ENCODE peak calls at places on chromosomes 7 and 10, in nine cellular contexts. K, I, X, J, B, O, T, C and P are unnamed samples. For H3K36me3, the result is how much of the 10 kb centered on the place peaks cover.

GRCh38 chr7:112986256-112987031 is 100.2 kb downstream of the GPR85 start:
- DNase-seq in C (no peak), K (no peak), X (peak), B (no peak), I (peak), T (peak), O (no peak), J (no peak), P (no peak)

GRCh38 chr10:117543245-117543998 is 876 bp downstream of the EMX2 start:
- DNase-seq in X (peak), T (no peak), B (peak), C (no peak), O (no peak), K (peak), I (peak), J (no peak), P (no peak)

GRCh38 chr10:91077549-91078017 is 142.9 kb upstream of the PCGF5 start:
- DNase-seq in J (peak), X (peak), C (peak), T (peak), K (peak), I (peak), O (peak), B (peak), P (peak)

GRCh38 chr10:71582019-71582418 is 137.6 kb downstream of the C10orf105 start:
- DNase-seq in X (peak), C (no peak), K (no peak), J (peak), B (no peak), O (no peak), I (peak), T (peak), P (no peak)

GRCh38 chr7:995571-995970 is 12.6 kb downstream of the CYP2W1 start:
- DNase-seq in C (no peak), X (no peak), J (no peak), O (no peak), T (no peak), B (no peak), I (no peak), K (no peak), P (no peak)

GRCh38 chr10:70324341-70324861 is 40.6 kb upstream of the NPFFR1 start:
- DNase-seq in J (no peak), O (no peak), B (peak), C (no peak), I (no peak), X (no peak), T (no peak), K (no peak), P (no peak)

GRCh38 chr7:117323585-117323876 is 673 bp upstream of the WNT2 start:
- DNase-seq in O (no peak), I (peak), B (no peak), K (no peak), T (no peak), X (peak), C (no peak), J (peak), P (no peak)

GRCh38 chr10:110151871-110152270 is 55.5 kb upstream of the MXI1 start:
- DNase-seq in B (no peak), C (no peak), J (no peak), X (no peak), I (no peak), O (no peak), K (no peak), T (no peak), P (no peak)

GRCh38 chr7:91566333-91566732 is 302.1 kb downstream of the FZD1 start:
- DNase-seq in O (no peak), C (no peak), K (peak), J (no peak), I (no peak), B (no peak), T (no peak), X (no peak), P (no peak)

DNA sequence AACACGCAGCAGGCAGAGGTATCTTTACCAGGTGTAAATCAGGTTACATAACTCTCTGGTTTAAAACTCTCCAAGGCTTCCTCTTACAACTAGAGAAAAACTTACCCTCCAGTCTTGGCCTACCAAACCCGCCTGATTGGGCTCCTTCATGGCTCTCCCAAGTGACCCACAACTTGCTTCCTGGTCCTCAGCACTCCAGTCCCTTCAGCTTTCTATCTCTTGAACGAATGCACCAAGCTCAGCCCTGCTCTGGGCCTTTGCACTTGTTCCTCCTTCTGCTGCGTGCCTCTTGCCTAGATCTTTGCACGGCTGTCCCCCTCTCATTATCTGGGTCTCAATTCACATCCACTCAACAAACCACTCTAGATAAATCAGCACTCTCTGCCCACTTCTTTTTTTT is 32.7 kb upstream of the DLD start:
- DNase-seq in K (no peak), O (no peak), T (no peak), X (no peak), J (no peak), B (no peak), I (no peak), C (no peak), P (no peak)
- TF ChIP-seq CTCF in K (no peak), O (no peak), T (no peak), X (no peak), J (no peak), B (no peak), I (no peak), C (no peak), P (no peak)

GRCh38 chr7:127665922-127666321 is 13.9 kb downstream of the SND1 start:
- DNase-seq in T (no peak), K (no peak), X (no peak), C (no peak), J (no peak), I (no peak), O (no peak), B (no peak), P (no peak)
- H3K4me3 ChIP-seq in T (no peak), K (no peak), X (no peak), C (no peak), J (no peak), I (no peak), O (no peak), B (no peak), P (no peak)

GRCh38 chr7:99234185-99234584 is 26.3 kb upstream of the KPNA7 start:
- DNase-seq in I (no peak), K (no peak), B (no peak), T (no peak), O (no peak), J (no peak), X (no peak), C (no peak), P (no peak)

GRCh38 chr7:99238558-99239341 is 30.8 kb upstream of the KPNA7 start:
- DNase-seq in T (no peak), K (no peak), C (no peak), I (no peak), O (no peak), X (no peak), J (no peak), B (no peak), P (no peak)

GRCh38 chr7:99232082-99232770 is 24.3 kb upstream of the KPNA7 start:
- DNase-seq in K (no peak), O (no peak), J (no peak), X (no peak), I (no peak), C (no peak), B (no peak), T (no peak), P (no peak)

DNA sequence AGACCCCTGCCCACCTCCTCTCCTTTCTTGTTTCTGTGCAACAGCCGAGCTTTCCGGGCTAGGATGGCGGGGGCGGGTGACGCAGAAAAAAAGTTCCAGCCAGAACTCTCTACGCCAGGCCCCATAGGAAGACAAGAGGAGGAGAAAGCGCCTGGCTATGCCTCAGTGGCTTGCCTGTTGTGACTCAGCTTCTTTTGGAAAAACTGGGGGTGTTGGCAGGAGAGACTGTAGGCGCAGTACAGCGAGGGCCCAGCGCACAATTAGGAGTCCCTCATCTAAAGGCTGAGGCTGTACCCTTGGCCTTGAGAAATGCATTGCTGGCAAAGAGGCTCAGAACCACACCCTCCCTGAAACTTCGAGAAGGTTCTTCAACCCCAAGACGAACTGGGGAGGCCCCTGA is 28.0 kb upstream of the KPNA7 start:
- DNase-seq in O (no peak), T (no peak), K (no peak), J (no peak), B (no peak), C (no peak), I (no peak), X (no peak), P (no peak)
- H3K36me3 ChIP-seq in O (under half), T (under half), K (under half), J (under half), B (under half), C (under half), I (under half), X (under half), P (under half)

GRCh38 chr10:124153601-124153930 is 60.2 kb upstream of the CHST15 start:
- DNase-seq in B (no peak), O (no peak), J (no peak), K (no peak), I (no peak), T (no peak), X (no peak), C (no peak), P (no peak)

GRCh38 chr10:124150807-124151417 is 57.5 kb upstream of the CHST15 start:
- DNase-seq in B (peak), I (no peak), C (no peak), O (no peak), X (no peak), T (no peak), J (no peak), K (no peak), P (no peak)

GRCh38 chr10:124151466-124152095 is 58.2 kb upstream of the CHST15 start:
- DNase-seq in B (peak), T (no peak), I (no peak), X (no peak), K (no peak), C (no peak), O (no peak), J (no peak), P (no peak)

GRCh38 chr10:124152139-124152780 is 58.9 kb upstream of the CHST15 start:
- DNase-seq in I (peak), B (peak), C (peak), T (peak), J (no peak), X (peak), O (no peak), K (no peak), P (peak)

GRCh38 chr10:124152781-124153600 is 59.6 kb upstream of the CHST15 start:
- DNase-seq in O (peak), K (peak), B (peak), C (peak), X (peak), I (peak), T (peak), J (peak), P (peak)
- TF ChIP-seq CTCF in O (no peak), K (no peak), B (no peak), C (no peak), X (peak), I (no peak), T (no peak), J (no peak), P (no peak)

DNA sequence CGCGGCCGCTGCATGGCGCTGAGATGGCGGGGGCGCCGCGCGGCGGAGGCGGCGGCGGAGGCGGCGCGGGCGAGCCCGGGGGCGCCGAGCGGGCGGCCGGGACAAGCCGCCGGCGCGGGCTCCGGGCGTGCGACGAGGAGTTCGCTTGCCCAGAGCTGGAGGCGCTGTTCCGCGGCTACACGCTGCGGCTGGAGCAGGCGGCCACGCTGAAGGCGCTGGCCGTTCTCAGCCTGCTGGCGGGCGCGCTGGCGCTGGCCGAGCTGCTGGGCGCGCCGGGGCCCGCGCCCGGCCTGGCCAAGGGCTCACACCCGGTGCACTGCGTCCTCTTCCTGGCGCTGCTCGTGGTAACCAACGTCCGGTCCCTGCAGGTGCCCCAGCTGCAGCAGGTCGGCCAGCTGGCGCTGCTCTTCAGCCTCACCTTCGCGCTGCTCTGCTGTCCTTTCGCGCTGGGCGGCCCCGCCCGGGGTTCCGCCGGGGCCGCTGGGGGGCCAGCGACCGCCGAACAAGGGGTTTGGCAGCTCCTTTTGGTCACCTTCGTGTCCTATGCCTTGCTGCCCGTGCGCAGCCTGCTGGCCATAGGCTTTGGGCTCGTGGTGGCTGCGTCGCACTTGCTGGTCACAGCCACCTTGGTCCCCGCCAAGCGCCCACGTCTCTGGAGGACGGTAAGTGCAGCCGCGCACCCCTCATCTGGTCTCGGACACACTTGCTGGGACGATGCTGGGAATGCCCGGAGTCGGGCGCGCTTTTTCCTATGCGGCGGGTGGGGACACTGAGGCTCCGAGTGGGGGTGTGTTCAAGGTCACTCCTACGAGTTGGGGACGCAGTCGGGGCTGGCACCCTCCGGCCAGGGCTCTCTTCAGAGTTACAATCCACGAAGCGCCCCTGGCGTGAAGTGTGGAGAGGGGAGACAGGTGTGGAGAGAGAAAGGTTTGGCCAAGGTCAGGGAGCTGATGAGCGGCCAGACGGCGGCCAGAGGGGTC is 643 bp downstream of the ADCY1 start:
- DNase-seq in I (peak), K (peak), C (no peak), J (peak), O (peak), B (no peak), X (peak), T (peak), P (no peak)
- H3K4me3 ChIP-seq in I (peak), K (peak), C (peak), J (peak), O (peak), B (peak), X (peak), T (peak), P (peak)

DNA sequence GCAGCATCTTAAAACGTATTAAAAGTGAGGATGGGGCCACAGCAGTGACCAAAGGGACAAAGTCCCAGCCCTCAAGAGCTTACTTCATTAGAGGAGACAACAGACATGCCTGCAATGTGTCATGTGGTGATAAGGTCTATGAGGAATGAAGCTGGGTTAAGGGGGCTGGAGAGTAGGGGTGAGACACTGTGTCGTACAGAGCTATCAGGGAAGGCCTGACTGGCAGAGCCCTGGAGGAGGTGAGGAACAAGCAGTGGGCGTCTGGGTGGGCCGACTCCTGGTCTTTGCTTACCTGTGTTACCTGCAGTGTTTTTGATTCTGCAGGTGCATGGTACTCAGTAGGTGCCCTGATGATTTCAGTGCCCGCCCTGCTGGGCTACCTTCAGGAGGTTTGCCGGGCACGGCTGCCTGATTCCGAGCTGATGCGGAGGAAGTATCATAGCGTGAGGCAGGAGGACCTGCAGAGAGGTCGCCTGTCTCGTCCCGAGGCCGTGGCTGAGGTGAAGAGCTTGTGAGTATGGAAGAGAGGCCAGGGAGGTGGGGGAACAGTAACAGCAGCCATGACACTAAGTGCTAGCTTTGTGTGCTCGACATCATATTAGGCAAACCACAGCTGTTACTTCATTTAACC is 7.6 kb downstream of the ZFYVE27 start:
- DNase-seq in X (no peak), O (no peak), B (no peak), I (no peak), J (no peak), K (peak), T (no peak), C (no peak), P (no peak)
- H3K36me3 ChIP-seq in X (under half), O (under half), B (half or more), I (under half), J (under half), K (half or more), T (under half), C (half or more), P (under half)

GRCh38 chr10:11110499-11110898 is 92.8 kb downstream of the CELF2 start:
- DNase-seq in O (no peak), T (no peak), I (no peak), B (no peak), C (no peak), J (no peak), K (no peak), X (no peak), P (no peak)

GRCh38 chr10:11114251-11114650 is 96.6 kb downstream of the CELF2 start:
- DNase-seq in I (no peak), B (no peak), X (no peak), T (no peak), C (no peak), K (no peak), J (no peak), O (no peak), P (no peak)

GRCh38 chr10:11115337-11115736 is 97.7 kb downstream of the CELF2 start:
- DNase-seq in I (no peak), O (no peak), B (no peak), J (no peak), T (no peak), X (no peak), K (no peak), C (no peak), P (no peak)

GRCh38 chr10:11112718-11113117 is 95.0 kb downstream of the CELF2 start:
- DNase-seq in O (no peak), K (no peak), B (no peak), X (no peak), I (no peak), T (peak), J (no peak), C (no peak), P (no peak)

DNA sequence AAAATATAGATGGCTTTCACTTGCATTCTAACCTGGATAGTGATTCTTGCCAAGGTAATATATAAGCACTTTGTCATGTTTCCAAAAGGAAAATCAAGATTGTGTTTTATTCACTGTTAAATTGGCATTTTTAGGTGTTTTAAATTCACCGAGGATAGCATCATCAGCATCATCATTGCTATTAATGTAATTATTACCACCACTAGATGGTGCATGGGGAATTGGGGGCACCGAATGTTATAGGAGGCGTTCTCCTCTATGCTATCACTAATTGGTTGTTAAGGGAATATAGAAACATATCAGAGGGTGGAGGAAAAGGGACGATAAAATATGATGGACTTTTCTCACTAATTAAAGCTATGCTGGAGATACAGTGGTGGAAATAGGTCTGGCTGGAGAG is 95.5 kb downstream of the CELF2 start:
- DNase-seq in C (no peak), O (no peak), J (no peak), T (no peak), I (no peak), X (no peak), K (no peak), B (no peak), P (no peak)
- TF ChIP-seq CTCF in C (peak), O (no peak), J (peak), T (no peak), I (peak), X (no peak), K (no peak), B (no peak), P (peak)

GRCh38 chr10:79380125-79380917 is 33.1 kb downstream of the PPIF start:
- DNase-seq in X (no peak), I (peak), C (peak), K (no peak), O (no peak), T (peak), J (no peak), B (peak), P (no peak)
- H3K4me3 ChIP-seq in X (no peak), I (no peak), C (no peak), K (no peak), O (no peak), T (no peak), J (no peak), B (no peak), P (no peak)